ENCODE peak calls at places on chromosome 5, in nine cellular contexts. R is OCI-LY7, N is GM12865, O is uterus, H is fibroblast of the aortic adventitia, F is brain microvascular endothelial cell, W is breast epithelium, K is PC-9, E is A549. A is an unnamed sample.

GRCh38 chr5:124698774-124699173 is 47.7 kb downstream of the ZNF608 start:
- DNase-seq in R (no peak), N (no peak), O (no peak), H (peak), F (no peak), W (no peak), K (no peak), E (no peak), A (no peak)

GRCh38 chr5:10975915-10976314 is 214.9 kb upstream of the DAP start:
- DNase-seq in R (no peak), N (peak), O (no peak), H (no peak), F (no peak), W (no peak), K (no peak), E (no peak), A (no peak)

GRCh38 chr5:145750194-145750593 is 84.9 kb downstream of the PRELID2 start:
- DNase-seq in R (no peak), N (no peak), O (no peak), H (peak), F (no peak), W (no peak), K (no peak), E (no peak), A (no peak)

GRCh38 chr5:150641006-150641570 is 628 bp downstream of the SYNPO start:
- DNase-seq in R (no peak), N (no peak), O (peak), H (peak), F (peak), W (no peak), K (peak), E (peak), A (no peak)

GRCh38 chr5:133948721-133949120 is 19.7 kb downstream of the C5orf15 start:
- DNase-seq in R (no peak), N (no peak), O (no peak), H (no peak), F (no peak), W (no peak), K (no peak), E (no peak), A (no peak)

GRCh38 chr5:137622850-137623249 is 113.0 kb downstream of the KLHL3 start:
- DNase-seq in R (no peak), N (peak), O (no peak), H (peak), F (no peak), W (peak), K (no peak), E (peak), A (no peak)

GRCh38 chr5:103582364-103582763 is 19.8 kb upstream of the NUDT12 start:
- DNase-seq in R (peak), N (peak), O (no peak), H (peak), F (peak), W (no peak), K (no peak), E (peak), A (peak)

GRCh38 chr5:169876376-169876775 is 103.9 kb downstream of the INSYN2B start:
- DNase-seq in R (no peak), N (no peak), O (no peak), H (peak), F (no peak), W (no peak), K (no peak), E (no peak), A (no peak)

GRCh38 chr5:76337949-76338589 is 65.0 kb upstream of the IQGAP2 start:
- DNase-seq in R (peak), N (peak), O (no peak), H (peak), F (peak), W (peak), K (peak), E (peak), A (peak)

GRCh38 chr5:60652206-60652605 is 47.8 kb downstream of the DEPDC1B start:
- DNase-seq in R (no peak), N (no peak), O (no peak), H (peak), F (peak), W (no peak), K (peak), E (peak), A (peak)

GRCh38 chr5:140611020-140611521 is 21.9 kb downstream of the CD14 start:
- DNase-seq in R (no peak), N (no peak), O (no peak), H (peak), F (peak), W (no peak), K (no peak), E (no peak), A (no peak)

GRCh38 chr5:14220642-14221041 is 77.5 kb downstream of the TRIO start:
- DNase-seq in R (no peak), N (no peak), O (no peak), H (no peak), F (no peak), W (no peak), K (no peak), E (no peak), A (no peak)

GRCh38 chr5:76838481-76839261 is 11.1 kb upstream of the S100Z start:
- DNase-seq in R (no peak), N (no peak), O (no peak), H (peak), F (peak), W (no peak), K (peak), E (peak), A (no peak)

GRCh38 chr5:39186289-39186688 is 33.1 kb downstream of the FYB1 start:
- DNase-seq in R (no peak), N (no peak), O (no peak), H (no peak), F (no peak), W (no peak), K (no peak), E (no peak), A (no peak)

GRCh38 chr5:10528056-10528816 is 35.6 kb upstream of the ANKRD33B start:
- DNase-seq in R (no peak), N (peak), O (no peak), H (peak), F (no peak), W (no peak), K (no peak), E (no peak), A (no peak)

GRCh38 chr5:135437796-135438560 is 9.2 kb downstream of the DCANP1 start:
- DNase-seq in R (no peak), N (no peak), O (peak), H (peak), F (peak), W (no peak), K (peak), E (no peak), A (peak)

GRCh38 chr5:142317673-142318261 is 7.1 kb downstream of the SPRY4 start:
- DNase-seq in R (no peak), N (no peak), O (no peak), H (peak), F (no peak), W (no peak), K (no peak), E (no peak), A (no peak)
- TF ChIP-seq CTCF in R (peak), N (no peak), O (no peak), H (peak), F (peak), W (no peak), K (no peak), E (no peak), A (peak)

GRCh38 chr5:180589771-180590542 is 1.3 kb downstream of the SCGB3A1 start:
- DNase-seq in R (peak), N (peak), O (no peak), H (no peak), F (no peak), W (peak), K (no peak), E (no peak), A (no peak)
- H3K4me3 ChIP-seq in R (no peak), N (peak), O (no peak), H (no peak), F (no peak), W (peak), K (no peak), E (peak), A (no peak)

DNA sequence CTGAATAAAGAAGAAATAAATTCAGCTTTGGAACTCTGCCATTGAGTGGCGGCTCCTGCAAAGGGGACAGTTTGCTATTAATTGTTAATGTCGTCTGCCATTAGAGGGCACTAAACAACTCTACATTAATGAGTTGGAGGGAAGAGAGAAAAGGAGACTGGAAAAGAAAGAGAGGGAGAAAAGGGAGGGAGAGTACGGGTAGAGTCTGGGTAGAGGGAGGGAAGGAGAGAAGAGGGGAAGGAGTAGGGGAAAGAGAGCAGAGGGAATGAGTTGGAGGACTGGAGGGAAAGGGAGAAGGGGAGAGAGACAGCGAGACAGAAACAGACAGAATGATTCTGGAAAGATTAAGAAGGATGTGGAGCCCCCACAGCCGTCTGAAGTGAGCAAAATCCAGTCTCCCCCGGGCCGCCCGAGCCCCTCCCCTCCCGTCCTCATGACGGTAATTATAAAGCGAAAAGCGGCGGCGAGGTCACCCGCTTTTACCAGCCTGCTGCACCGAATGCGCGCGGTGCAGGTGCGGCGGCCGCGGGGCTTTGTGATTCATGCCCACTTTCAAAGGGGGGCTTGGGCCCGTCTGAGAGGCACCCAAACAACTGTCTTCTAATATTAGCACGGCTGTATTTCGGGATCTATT is 1.9 kb upstream of the FST start:
- DNase-seq in R (peak), N (peak), O (peak), H (peak), F (peak), W (no peak), K (peak), E (peak), A (no peak)
- TF ChIP-seq CTCF in R (peak), N (peak), O (peak), H (peak), F (peak), W (peak), K (peak), E (peak), A (peak)

GRCh38 chr5:56516034-56516433 is 282.9 kb upstream of the ANKRD55 start:
- DNase-seq in R (no peak), N (no peak), O (no peak), H (no peak), F (no peak), W (no peak), K (no peak), E (no peak), A (no peak)
- H3K4me3 ChIP-seq in R (no peak), N (no peak), O (no peak), H (no peak), F (no peak), W (no peak), K (no peak), E (no peak), A (no peak)

DNA sequence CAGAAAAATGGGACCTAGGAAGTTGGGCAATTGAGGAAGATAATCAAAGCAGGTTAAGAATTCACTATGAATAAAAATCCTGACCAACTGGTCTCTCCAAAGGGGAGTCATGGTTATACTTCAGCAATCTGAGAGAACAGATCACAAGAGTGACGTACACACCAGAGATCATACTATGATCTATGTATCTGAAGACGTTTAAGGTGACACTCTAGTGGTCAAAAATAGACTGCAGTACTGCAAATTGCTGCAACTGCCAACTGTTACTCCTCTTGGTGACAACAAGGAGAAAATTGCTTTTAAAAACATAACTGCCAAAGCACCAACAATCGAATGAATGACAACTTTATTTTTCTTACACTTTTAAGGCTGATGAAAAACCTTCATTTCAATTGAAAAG is 4.9 kb downstream of the AK6 start:
- DNase-seq in R (peak), N (peak), O (no peak), H (peak), F (peak), W (no peak), K (no peak), E (peak), A (no peak)
- TF ChIP-seq CTCF in R (peak), N (peak), O (no peak), H (peak), F (peak), W (peak), K (peak), E (peak), A (peak)

GRCh38 chr5:3325811-3326568 is 269.6 kb upstream of the IRX1 start:
- DNase-seq in R (no peak), N (no peak), O (no peak), H (no peak), F (no peak), W (no peak), K (no peak), E (no peak), A (no peak)
- H3K4me3 ChIP-seq in R (no peak), N (no peak), O (no peak), H (no peak), F (no peak), W (peak), K (no peak), E (no peak), A (no peak)

DNA sequence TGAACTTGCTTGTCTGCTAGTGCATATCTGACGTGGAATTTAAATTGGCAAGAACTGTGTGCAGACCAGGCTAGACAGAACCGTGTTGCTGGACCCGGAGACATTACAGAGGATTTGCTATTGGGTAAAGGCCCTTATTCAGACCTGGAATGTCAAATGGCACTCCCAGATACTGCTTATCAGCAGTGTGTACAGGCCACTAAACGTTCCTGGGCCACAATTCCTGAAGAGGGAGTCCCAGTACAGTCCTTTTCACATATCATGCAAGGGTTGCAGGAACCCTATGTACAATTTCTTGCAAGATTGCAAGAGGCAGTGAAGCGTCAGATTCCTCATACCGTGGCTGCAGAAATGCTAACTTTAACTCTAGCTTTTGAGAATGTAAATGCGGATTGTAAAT is 13.5 kb upstream of the MCCC2 start:
- DNase-seq in R (no peak), N (no peak), O (no peak), H (no peak), F (no peak), W (no peak), K (no peak), E (no peak), A (no peak)
- TF ChIP-seq CTCF in R (no peak), N (no peak), O (no peak), H (no peak), F (no peak), W (no peak), K (no peak), E (no peak), A (no peak)

GRCh38 chr5:178590924-178591423 is 781 bp upstream of the COL23A1 start:
- DNase-seq in R (no peak), N (no peak), O (no peak), H (peak), F (no peak), W (no peak), K (no peak), E (no peak), A (no peak)

GRCh38 chr5:178587793-178588611 is 2.2 kb downstream of the COL23A1 start:
- DNase-seq in R (no peak), N (no peak), O (no peak), H (no peak), F (no peak), W (no peak), K (no peak), E (no peak), A (no peak)

GRCh38 chr5:178589180-178590140 is 733 bp downstream of the COL23A1 start:
- DNase-seq in R (no peak), N (no peak), O (no peak), H (no peak), F (no peak), W (no peak), K (no peak), E (no peak), A (no peak)

GRCh38 chr5:178588769-178589168 is 1.4 kb downstream of the COL23A1 start:
- DNase-seq in R (no peak), N (no peak), O (no peak), H (no peak), F (no peak), W (no peak), K (no peak), E (no peak), A (no peak)

GRCh38 chr5:178590141-178590923 is at the start of gene COL23A1:
- DNase-seq in R (no peak), N (peak), O (peak), H (peak), F (peak), W (no peak), K (no peak), E (peak), A (no peak)
- H3K4me3 ChIP-seq in R (no peak), N (no peak), O (peak), H (peak), F (peak), W (peak), K (no peak), E (peak), A (peak)

GRCh38 chr5:73154607-73155006 is 18.4 kb upstream of the TMEM174 start:
- DNase-seq in R (no peak), N (no peak), O (no peak), H (no peak), F (no peak), W (no peak), K (no peak), E (no peak), A (no peak)

GRCh38 chr5:73150872-73151271 is 22.1 kb upstream of the TMEM174 start:
- DNase-seq in R (no peak), N (no peak), O (no peak), H (no peak), F (no peak), W (no peak), K (no peak), E (no peak), A (no peak)

GRCh38 chr5:73153513-73153912 is 19.5 kb upstream of the TMEM174 start:
- DNase-seq in R (peak), N (no peak), O (no peak), H (no peak), F (no peak), W (no peak), K (no peak), E (no peak), A (no peak)

GRCh38 chr5:73151733-73152410 is 21.1 kb upstream of the TMEM174 start:
- DNase-seq in R (no peak), N (no peak), O (no peak), H (peak), F (peak), W (no peak), K (no peak), E (no peak), A (no peak)

GRCh38 chr5:73152411-73153388 is 20.3 kb upstream of the TMEM174 start:
- DNase-seq in R (no peak), N (no peak), O (no peak), H (no peak), F (no peak), W (no peak), K (no peak), E (no peak), A (no peak)
- TF ChIP-seq CTCF in R (peak), N (no peak), O (no peak), H (no peak), F (peak), W (no peak), K (peak), E (no peak), A (no peak)

A was measured in AG04450.